ENCODE peak calls at places on chromosomes 7 and 10, in four cellular contexts. J is body of pancreas, H is uterus, S is neural progenitor cell. N is an unnamed sample.

GRCh38 chr7:136600475-136600874 is 268.0 kb upstream of the CHRM2 start:
- DNase-seq in J (no peak), H (no peak), S (no peak), N (no peak)

GRCh38 chr10:103512591-103513382 is 19.3 kb downstream of the NEURL1 start:
- DNase-seq in J (peak; percentile 84), H (no peak), S (no peak), N (no peak)

GRCh38 chr10:126905776-126906703 is 812 bp downstream of the DOCK1 start:
- DNase-seq in J (peak; percentile 46), H (peak; percentile 25), S (peak; percentile 81), N (no peak)

GRCh38 chr7:87354749-87355148 is 9.3 kb downstream of the CROT start:
- DNase-seq in J (no peak), H (no peak), S (peak; percentile 36), N (no peak)

GRCh38 chr10:132036153-132036886 is 29.4 kb upstream of the JAKMIP3 start:
- DNase-seq in J (peak; percentile 39), H (no peak), S (peak; percentile 70), N (no peak)

GRCh38 chr10:71598673-71599072 is 120.9 kb downstream of the C10orf105 start:
- DNase-seq in J (peak; percentile 65), H (peak; percentile 80), S (no peak), N (no peak)

GRCh38 chr7:75039709-75040108 is 33.9 kb downstream of the RCC1L start:
- DNase-seq in J (peak; percentile 47), H (no peak), S (no peak), N (no peak)

GRCh38 chr10:100528885-100529472 is 692 bp downstream of the NDUFB8 start:
- DNase-seq in J (no peak), H (no peak), S (peak; percentile 18), N (no peak)

GRCh38 chr10:31932838-31933237 is 4.2 kb upstream of the ARHGAP12 start:
- DNase-seq in J (no peak), H (no peak), S (no peak), N (no peak)

GRCh38 chr10:132868995-132869394 is 73.4 kb downstream of the CFAP46 start:
- DNase-seq in J (peak; percentile 1), H (no peak), S (no peak), N (no peak)

GRCh38 chr10:8033812-8034665 is 20.4 kb upstream of the GATA3 start:
- DNase-seq in J (no peak), H (no peak), S (peak; percentile 52), N (peak; percentile 9)

GRCh38 chr10:14116837-14117236 is 213.9 kb downstream of the FRMD4A start:
- DNase-seq in J (no peak), H (no peak), S (no peak), N (no peak)

GRCh38 chr7:131235489-131236317 is 92.0 kb upstream of the MKLN1 start:
- DNase-seq in J (no peak), H (peak; percentile 35), S (no peak), N (peak; percentile 69)

GRCh38 chr7:51228386-51228958 is 88.1 kb downstream of the COBL start:
- DNase-seq in J (no peak), H (no peak), S (no peak), N (no peak)

GRCh38 chr10:100519321-100520051 is at the start of gene SEC31B:
- DNase-seq in J (peak; percentile 63), H (no peak), S (peak; percentile 87), N (no peak)

GRCh38 chr10:124450010-124450782 is at the start of gene NKX1-2:
- DNase-seq in J (no peak), H (no peak), S (peak; percentile 93), N (no peak)

GRCh38 chr7:35993663-35994622 is 159.1 kb upstream of the EEPD1 start:
- DNase-seq in J (no peak), H (no peak), S (peak; percentile 38), N (no peak)

GRCh38 chr7:767941-768729 is 41.1 kb upstream of the PRKAR1B start:
- DNase-seq in J (peak; percentile 26), H (peak; percentile 91), S (no peak), N (no peak)
- H3K4me3 ChIP-seq in J (no peak overlapping the region), H (peak overlapping the region; percentile 14), S (no peak overlapping the region), N (no peak overlapping the region)

GRCh38 chr10:93299606-93300353 is 182.4 kb downstream of the MYOF start:
- DNase-seq in J (no peak), H (no peak), S (peak; percentile 9), N (no peak)

GRCh38 chr10:93300981-93301380 is 181.2 kb downstream of the MYOF start:
- DNase-seq in J (no peak), H (no peak), S (no peak), N (no peak)

GRCh38 chr10:93296151-93296550 is 186.0 kb downstream of the MYOF start:
- DNase-seq in J (no peak), H (no peak), S (no peak), N (no peak)

GRCh38 chr10:93300518-93300917 is 181.6 kb downstream of the MYOF start:
- DNase-seq in J (no peak), H (no peak), S (no peak), N (no peak)

DNA sequence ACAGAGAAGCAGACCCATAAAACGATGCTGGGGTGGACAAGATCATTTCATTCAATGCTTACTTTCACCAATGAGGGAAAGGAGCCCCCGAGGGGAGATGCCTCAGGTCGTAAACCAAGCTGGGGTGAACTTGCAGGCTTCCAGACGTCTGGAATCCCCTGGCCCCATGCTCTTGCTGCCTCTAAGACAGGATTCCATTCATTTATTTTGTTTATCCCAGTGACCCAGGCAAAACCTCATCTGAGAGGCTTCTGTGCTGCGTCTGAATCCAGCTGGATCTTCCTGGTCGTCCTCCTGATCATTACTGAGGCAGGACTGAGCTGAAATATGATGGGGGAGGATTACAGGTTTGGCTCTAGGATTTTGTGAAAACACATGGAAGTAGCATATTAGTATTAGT is 182.9 kb downstream of the MYOF start:
- DNase-seq in J (no peak), H (no peak), S (no peak), N (no peak)
- H3K27ac ChIP-seq in J (no peak overlapping the region), H (no peak overlapping the region), S (no peak overlapping the region), N (no peak overlapping the region)

GRCh38 chr7:10205690-10206089 is 768.0 kb upstream of the PHF14 start:
- DNase-seq in J (peak; percentile 42), H (no peak), S (no peak), N (no peak)
- H3K9me3 ChIP-seq in J (no peaks in the 10 kb centered on the region), H (no peaks in the 10 kb centered on the region), S (no peaks in the 10 kb centered on the region), N (no peaks in the 10 kb centered on the region)

DNA sequence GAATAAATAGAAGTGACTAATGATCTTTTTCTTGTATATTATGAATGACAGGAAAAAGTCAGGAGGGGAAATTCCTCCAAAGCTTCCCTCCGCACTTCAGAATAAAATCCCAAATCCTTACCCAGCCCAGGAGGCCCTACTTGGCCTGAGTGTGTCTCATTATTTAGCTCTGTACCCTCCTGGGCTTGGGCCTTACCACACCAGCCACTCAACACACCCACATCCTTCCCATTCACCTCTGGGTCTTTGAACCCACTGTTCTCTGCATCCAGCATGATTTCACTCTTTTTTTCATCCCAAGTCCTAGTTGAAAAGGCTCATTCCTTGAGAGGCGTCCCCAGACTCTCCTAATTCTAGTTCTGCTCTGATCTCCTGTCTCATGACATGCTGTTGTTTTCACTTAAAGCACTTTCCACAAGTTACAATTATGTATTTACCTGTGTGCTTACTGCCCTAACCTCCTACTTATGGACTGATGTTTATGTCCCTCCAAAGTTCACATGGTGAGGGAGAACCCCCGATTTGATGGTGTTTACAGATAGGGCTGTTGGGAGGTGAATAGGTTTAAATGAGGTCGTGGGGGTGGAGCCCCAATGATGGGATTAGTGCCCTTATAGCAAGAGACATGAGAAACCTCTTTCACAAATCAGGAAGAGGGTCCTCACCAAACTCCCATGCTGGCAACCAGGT is 6.4 kb downstream of the NOD1 start:
- DNase-seq in J (no peak), H (no peak), S (no peak), N (no peak)
- H3K4me3 ChIP-seq in J (no peak overlapping the region), H (no peak overlapping the region), S (no peak overlapping the region), N (no peak overlapping the region)

DNA sequence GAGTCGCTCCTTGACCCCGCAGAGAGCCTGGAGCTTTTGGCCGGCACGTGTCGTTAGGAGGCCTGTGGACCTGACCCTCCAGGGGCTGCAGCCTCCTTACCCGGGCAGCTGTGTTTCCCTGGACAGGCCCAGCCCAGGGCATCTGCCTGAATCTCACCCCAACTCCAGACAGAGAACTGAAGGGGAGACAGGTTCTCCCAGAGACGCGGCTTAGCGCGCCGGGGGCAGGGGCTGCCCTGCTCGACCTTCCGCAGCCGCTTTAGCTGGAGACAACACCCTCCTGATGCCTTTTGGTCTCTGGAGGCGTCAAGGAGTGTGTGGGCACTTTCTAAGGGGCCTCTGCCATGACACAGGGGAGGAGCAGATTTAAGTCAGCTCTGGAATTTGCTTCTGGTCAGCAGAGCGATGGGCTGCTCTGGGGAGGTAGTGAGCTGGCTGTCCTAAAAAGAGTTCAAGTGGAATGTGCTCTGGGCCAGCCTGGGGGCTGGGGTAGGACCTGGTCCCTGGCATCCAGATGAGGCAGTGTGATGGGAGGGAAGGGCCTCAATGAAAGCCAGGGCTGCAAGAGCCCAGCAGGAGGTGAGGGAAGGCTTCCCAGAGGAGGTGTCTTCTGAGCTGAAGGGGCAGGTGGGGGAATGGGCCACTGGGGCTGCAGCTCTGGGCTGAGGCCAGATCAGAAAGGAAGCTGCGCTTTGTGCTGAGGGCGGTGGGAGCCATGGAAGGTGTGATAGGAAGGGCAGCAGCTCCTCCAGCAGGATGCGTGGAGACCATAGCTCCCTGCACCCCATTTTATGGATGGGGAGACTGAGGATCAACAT is 5.8 kb downstream of the GRIFIN start:
- DNase-seq in J (no peak), H (no peak), S (no peak), N (no peak)
- H3K27ac ChIP-seq in J (no peak overlapping the region), H (no peak overlapping the region), S (no peak overlapping the region), N (no peak overlapping the region)

GRCh38 chr7:158011941-158012340 is 575.7 kb downstream of the PTPRN2 start:
- DNase-seq in J (no peak), H (no peak), S (no peak), N (no peak)
- H3K9me3 ChIP-seq in J (no peaks in the 10 kb centered on the region), H (no peaks in the 10 kb centered on the region), S (no peaks in the 10 kb centered on the region), N (no peaks in the 10 kb centered on the region)

DNA sequence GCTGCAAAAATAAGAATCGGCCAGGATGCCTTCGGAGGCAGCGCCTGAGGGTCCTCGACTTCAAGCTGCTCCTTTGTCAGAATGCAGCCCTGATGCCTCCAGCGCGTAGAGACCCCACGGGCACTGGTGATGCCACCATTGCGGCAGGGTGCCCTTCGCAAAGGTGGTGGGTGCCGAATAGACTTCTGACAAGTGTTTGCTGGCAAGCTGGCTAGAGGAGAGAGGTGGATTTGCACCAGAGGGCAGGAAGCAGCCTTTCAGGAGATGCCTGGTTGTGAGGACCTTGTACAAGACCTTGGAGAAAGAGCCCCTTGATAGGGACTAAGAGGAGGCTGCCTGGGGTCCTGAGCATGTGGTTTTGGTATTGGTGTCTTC is 103.2 kb upstream of the PPIF start:
- DNase-seq in J (no peak), H (no peak), S (no peak), N (no peak)
- H3K4me3 ChIP-seq in J (no peak overlapping the region), H (no peak overlapping the region), S (peak overlapping the region; percentile 82), N (peak overlapping the region; percentile 51)